ENCODE peak calls at places on chromosome 9, in eight cellular contexts. One of them, this sample, is unnamed.

GRCh38 chr9:35776018-35776417 is 15.4 kb upstream of the NPR2 start:
- DNase-seq in PC-3: no peak
- DNase-seq in brain microvascular endothelial cell: no peak
- DNase-seq in NCI-H1092 treated with DMSO at 0.1 percent for 48 hours: peak; percentile 97
- DNase-seq in T-helper 2 cell: no peak
- DNase-seq in anterior cingulate cortex: no peak
- DNase-seq in SK-N-SH: no peak
- DNase-seq in SK-N-DZ: no peak
- DNase-seq in this sample: no peak

GRCh38 chr9:87184956-87185642 is 237.8 kb upstream of the GAS1 start:
- DNase-seq in SK-N-DZ: no peak
- DNase-seq in NCI-H1092 treated with DMSO at 0.1 percent for 48 hours: no peak
- DNase-seq in T-helper 2 cell: no peak
- DNase-seq in anterior cingulate cortex: no peak
- DNase-seq in SK-N-SH: no peak
- DNase-seq in PC-3: no peak
- DNase-seq in brain microvascular endothelial cell: peak; percentile 29
- DNase-seq in this sample: no peak

GRCh38 chr9:87834357-87834756 is 48.3 kb upstream of the SPATA31E1 start:
- DNase-seq in T-helper 2 cell: no peak
- DNase-seq in anterior cingulate cortex: no peak
- DNase-seq in brain microvascular endothelial cell: no peak
- DNase-seq in SK-N-SH: no peak
- DNase-seq in NCI-H1092 treated with DMSO at 0.1 percent for 48 hours: peak; percentile 3
- DNase-seq in PC-3: no peak
- DNase-seq in SK-N-DZ: peak; percentile 2
- DNase-seq in this sample: no peak

GRCh38 chr9:102069969-102070368 is 331.5 kb upstream of the GRIN3A start:
- DNase-seq in SK-N-SH: no peak
- DNase-seq in anterior cingulate cortex: no peak
- DNase-seq in T-helper 2 cell: no peak
- DNase-seq in NCI-H1092 treated with DMSO at 0.1 percent for 48 hours: no peak
- DNase-seq in brain microvascular endothelial cell: peak; percentile 51
- DNase-seq in SK-N-DZ: no peak
- DNase-seq in PC-3: no peak
- DNase-seq in this sample: no peak

GRCh38 chr9:109270441-109270840 is 50.4 kb downstream of the EPB41L4B start:
- DNase-seq in SK-N-DZ: no peak
- DNase-seq in SK-N-SH: no peak
- DNase-seq in PC-3: no peak
- DNase-seq in anterior cingulate cortex: no peak
- DNase-seq in T-helper 2 cell: no peak
- DNase-seq in NCI-H1092 treated with DMSO at 0.1 percent for 48 hours: no peak
- DNase-seq in brain microvascular endothelial cell: no peak
- DNase-seq in this sample: no peak

GRCh38 chr9:77708416-77708815 is 60.3 kb upstream of the GNA14 start:
- DNase-seq in PC-3: peak; percentile 22
- DNase-seq in anterior cingulate cortex: no peak
- DNase-seq in T-helper 2 cell: no peak
- DNase-seq in SK-N-SH: no peak
- DNase-seq in brain microvascular endothelial cell: peak; percentile 41
- DNase-seq in NCI-H1092 treated with DMSO at 0.1 percent for 48 hours: no peak
- DNase-seq in SK-N-DZ: no peak
- DNase-seq in this sample: peak; percentile 45

GRCh38 chr9:109409998-109410397 is 88.1 kb downstream of the PTPN3 start:
- DNase-seq in SK-N-DZ: peak; percentile 11
- DNase-seq in SK-N-SH: peak; percentile 27
- DNase-seq in NCI-H1092 treated with DMSO at 0.1 percent for 48 hours: no peak
- DNase-seq in PC-3: no peak
- DNase-seq in brain microvascular endothelial cell: no peak
- DNase-seq in anterior cingulate cortex: no peak
- DNase-seq in T-helper 2 cell: no peak
- DNase-seq in this sample: no peak

GRCh38 chr9:26264709-26265601 is 586.7 kb upstream of the TUSC1 start:
- DNase-seq in brain microvascular endothelial cell: peak; percentile 93
- DNase-seq in anterior cingulate cortex: no peak
- DNase-seq in PC-3: peak; percentile 93
- DNase-seq in NCI-H1092 treated with DMSO at 0.1 percent for 48 hours: no peak
- DNase-seq in SK-N-DZ: no peak
- DNase-seq in T-helper 2 cell: no peak
- DNase-seq in SK-N-SH: no peak
- DNase-seq in this sample: peak; percentile 98

GRCh38 chr9:27749838-27750237 is 176.6 kb upstream of the C9orf72 start:
- DNase-seq in PC-3: no peak
- DNase-seq in SK-N-DZ: no peak
- DNase-seq in brain microvascular endothelial cell: no peak
- DNase-seq in T-helper 2 cell: no peak
- DNase-seq in SK-N-SH: no peak
- DNase-seq in NCI-H1092 treated with DMSO at 0.1 percent for 48 hours: no peak
- DNase-seq in anterior cingulate cortex: no peak
- DNase-seq in this sample: no peak

GRCh38 chr9:124257865-124258764 is at the start of gene NEK6:
- DNase-seq in anterior cingulate cortex: no peak
- DNase-seq in PC-3: peak; percentile 31
- DNase-seq in SK-N-SH: peak; percentile 84
- DNase-seq in NCI-H1092 treated with DMSO at 0.1 percent for 48 hours: no peak
- DNase-seq in T-helper 2 cell: peak; percentile 39
- DNase-seq in brain microvascular endothelial cell: no peak
- DNase-seq in SK-N-DZ: no peak
- DNase-seq in this sample: no peak

GRCh38 chr9:4298255-4299005 is 1.4 kb downstream of the GLIS3 start:
- DNase-seq in anterior cingulate cortex: no peak
- DNase-seq in PC-3: peak; percentile 56
- DNase-seq in NCI-H1092 treated with DMSO at 0.1 percent for 48 hours: no peak
- DNase-seq in SK-N-DZ: no peak
- DNase-seq in T-helper 2 cell: no peak
- DNase-seq in SK-N-SH: peak; percentile 44
- DNase-seq in brain microvascular endothelial cell: no peak
- DNase-seq in this sample: no peak

GRCh38 chr9:87447547-87448432 is 49.9 kb upstream of the DAPK1 start:
- DNase-seq in NCI-H1092 treated with DMSO at 0.1 percent for 48 hours: peak; percentile 81
- DNase-seq in PC-3: no peak
- DNase-seq in brain microvascular endothelial cell: no peak
- DNase-seq in anterior cingulate cortex: no peak
- DNase-seq in T-helper 2 cell: no peak
- DNase-seq in SK-N-SH: peak; percentile 40
- DNase-seq in SK-N-DZ: peak; percentile 29
- DNase-seq in this sample: no peak

GRCh38 chr9:112384690-112385089 is 4.8 kb downstream of the HSDL2 start:
- DNase-seq in PC-3: no peak
- DNase-seq in brain microvascular endothelial cell: no peak
- DNase-seq in T-helper 2 cell: no peak
- DNase-seq in SK-N-SH: no peak
- DNase-seq in anterior cingulate cortex: no peak
- DNase-seq in SK-N-DZ: no peak
- DNase-seq in NCI-H1092 treated with DMSO at 0.1 percent for 48 hours: no peak
- DNase-seq in this sample: no peak

GRCh38 chr9:88660611-88661010 is 125.6 kb downstream of the NXNL2 start:
- DNase-seq in NCI-H1092 treated with DMSO at 0.1 percent for 48 hours: no peak
- DNase-seq in T-helper 2 cell: no peak
- DNase-seq in anterior cingulate cortex: no peak
- DNase-seq in brain microvascular endothelial cell: peak; percentile 57
- DNase-seq in SK-N-DZ: no peak
- DNase-seq in PC-3: peak; percentile 69
- DNase-seq in SK-N-SH: no peak
- DNase-seq in this sample: no peak

GRCh38 chr9:90998573-90998972 is 197.0 kb downstream of the SYK start:
- DNase-seq in PC-3: peak; percentile 53
- DNase-seq in T-helper 2 cell: no peak
- DNase-seq in NCI-H1092 treated with DMSO at 0.1 percent for 48 hours: no peak
- DNase-seq in anterior cingulate cortex: no peak
- DNase-seq in SK-N-DZ: no peak
- DNase-seq in SK-N-SH: no peak
- DNase-seq in brain microvascular endothelial cell: no peak
- DNase-seq in this sample: no peak

GRCh38 chr9:94511134-94511942 is 43.5 kb upstream of the PCAT7 start:
- DNase-seq in SK-N-SH: no peak
- DNase-seq in T-helper 2 cell: no peak
- DNase-seq in PC-3: peak; percentile 19
- DNase-seq in SK-N-DZ: peak; percentile 33
- DNase-seq in NCI-H1092 treated with DMSO at 0.1 percent for 48 hours: no peak
- DNase-seq in brain microvascular endothelial cell: no peak
- DNase-seq in anterior cingulate cortex: no peak
- DNase-seq in this sample: peak; percentile 28

GRCh38 chr9:35558185-35558584 is 46.9 kb upstream of the TESK1 start:
- DNase-seq in SK-N-DZ: no peak
- DNase-seq in anterior cingulate cortex: no peak
- DNase-seq in T-helper 2 cell: no peak
- DNase-seq in NCI-H1092 treated with DMSO at 0.1 percent for 48 hours: no peak
- DNase-seq in brain microvascular endothelial cell: no peak
- DNase-seq in PC-3: no peak
- DNase-seq in SK-N-SH: no peak
- DNase-seq in this sample: no peak

GRCh38 chr9:80995759-80996158 is 693.6 kb downstream of the TLE1 start:
- DNase-seq in brain microvascular endothelial cell: peak; percentile 79
- DNase-seq in SK-N-DZ: no peak
- DNase-seq in SK-N-SH: no peak
- DNase-seq in T-helper 2 cell: no peak
- DNase-seq in PC-3: peak; percentile 86
- DNase-seq in NCI-H1092 treated with DMSO at 0.1 percent for 48 hours: no peak
- DNase-seq in anterior cingulate cortex: no peak
- DNase-seq in this sample: peak; percentile 21

GRCh38 chr9:108473209-108474112 is 382.3 kb downstream of the ACTL7B start:
- DNase-seq in NCI-H1092 treated with DMSO at 0.1 percent for 48 hours: peak; percentile 32
- DNase-seq in SK-N-SH: no peak
- DNase-seq in PC-3: peak; percentile 76
- DNase-seq in SK-N-DZ: no peak
- DNase-seq in T-helper 2 cell: no peak
- DNase-seq in brain microvascular endothelial cell: peak; percentile 80
- DNase-seq in anterior cingulate cortex: no peak
- DNase-seq in this sample: no peak

GRCh38 chr9:33787839-33788238 is 7.5 kb upstream of the PRSS3 start:
- DNase-seq in SK-N-DZ: no peak
- DNase-seq in brain microvascular endothelial cell: no peak
- DNase-seq in SK-N-SH: no peak
- DNase-seq in NCI-H1092 treated with DMSO at 0.1 percent for 48 hours: no peak
- DNase-seq in T-helper 2 cell: no peak
- DNase-seq in PC-3: no peak
- DNase-seq in anterior cingulate cortex: no peak
- DNase-seq in this sample: no peak

GRCh38 chr9:113930384-113930783 is 54.3 kb downstream of the ZNF618 start:
- DNase-seq in NCI-H1092 treated with DMSO at 0.1 percent for 48 hours: no peak
- DNase-seq in SK-N-SH: no peak
- DNase-seq in SK-N-DZ: no peak
- DNase-seq in PC-3: no peak
- DNase-seq in T-helper 2 cell: no peak
- DNase-seq in brain microvascular endothelial cell: no peak
- DNase-seq in anterior cingulate cortex: no peak
- DNase-seq in this sample: no peak

GRCh38 chr9:6552033-6552737 is 93.3 kb downstream of the GLDC start:
- DNase-seq in SK-N-DZ: no peak
- DNase-seq in PC-3: peak; percentile 47
- DNase-seq in SK-N-SH: peak; percentile 27
- DNase-seq in NCI-H1092 treated with DMSO at 0.1 percent for 48 hours: peak; percentile 87
- DNase-seq in T-helper 2 cell: no peak
- DNase-seq in anterior cingulate cortex: no peak
- DNase-seq in brain microvascular endothelial cell: peak; percentile 52
- DNase-seq in this sample: no peak

GRCh38 chr9:10000669-10001068 is 612.1 kb downstream of the PTPRD start:
- DNase-seq in SK-N-SH: no peak
- DNase-seq in SK-N-DZ: no peak
- DNase-seq in brain microvascular endothelial cell: no peak
- DNase-seq in anterior cingulate cortex: no peak
- DNase-seq in PC-3: no peak
- DNase-seq in T-helper 2 cell: no peak
- DNase-seq in NCI-H1092 treated with DMSO at 0.1 percent for 48 hours: no peak
- DNase-seq in this sample: no peak

GRCh38 chr9:125099816-125100215 is 43.5 kb downstream of the SCAI start:
- DNase-seq in brain microvascular endothelial cell: no peak
- DNase-seq in SK-N-SH: no peak
- DNase-seq in T-helper 2 cell: no peak
- DNase-seq in SK-N-DZ: no peak
- DNase-seq in PC-3: no peak
- DNase-seq in NCI-H1092 treated with DMSO at 0.1 percent for 48 hours: peak; percentile 36
- DNase-seq in anterior cingulate cortex: no peak
- DNase-seq in this sample: no peak

GRCh38 chr9:134850611-134851010 is 30.0 kb upstream of the FCN2 start:
- DNase-seq in brain microvascular endothelial cell: no peak
- DNase-seq in SK-N-SH: no peak
- DNase-seq in anterior cingulate cortex: no peak
- DNase-seq in NCI-H1092 treated with DMSO at 0.1 percent for 48 hours: no peak
- DNase-seq in SK-N-DZ: no peak
- DNase-seq in PC-3: no peak
- DNase-seq in T-helper 2 cell: no peak
- DNase-seq in this sample: no peak

GRCh38 chr9:71929791-71930440 is 18.5 kb downstream of the C9orf85 start:
- DNase-seq in brain microvascular endothelial cell: no peak
- DNase-seq in NCI-H1092 treated with DMSO at 0.1 percent for 48 hours: no peak
- DNase-seq in T-helper 2 cell: no peak
- DNase-seq in anterior cingulate cortex: no peak
- DNase-seq in SK-N-SH: no peak
- DNase-seq in SK-N-DZ: no peak
- DNase-seq in PC-3: peak; percentile 12
- DNase-seq in this sample: peak; percentile 56

GRCh38 chr9:81829201-81829882 is 98.9 kb upstream of the SPATA31D4 start:
- DNase-seq in anterior cingulate cortex: no peak
- DNase-seq in PC-3: no peak
- DNase-seq in NCI-H1092 treated with DMSO at 0.1 percent for 48 hours: no peak
- DNase-seq in SK-N-SH: no peak
- DNase-seq in SK-N-DZ: no peak
- DNase-seq in T-helper 2 cell: no peak
- DNase-seq in brain microvascular endothelial cell: no peak
- DNase-seq in this sample: no peak

GRCh38 chr9:135199489-135199888 is 112.0 kb downstream of the OLFM1 start:
- DNase-seq in SK-N-SH: no peak
- DNase-seq in NCI-H1092 treated with DMSO at 0.1 percent for 48 hours: no peak
- DNase-seq in SK-N-DZ: no peak
- DNase-seq in PC-3: no peak
- DNase-seq in brain microvascular endothelial cell: no peak
- DNase-seq in T-helper 2 cell: no peak
- DNase-seq in anterior cingulate cortex: no peak
- DNase-seq in this sample: no peak